ENCODE peak calls at places on chromosomes 2 and 18, in seven cellular contexts. One of them, this sample, is unnamed.

GRCh38 chr2:239626971-239627598 is 226.3 kb upstream of the HDAC4 start:
- DNase-seq in Caki2: no peak
- DNase-seq in adrenal gland: no peak
- DNase-seq in NCI-H446: no peak
- DNase-seq in KBM-7: no peak
- DNase-seq in HepG2: no peak
- DNase-seq in stimulated activated CD4-positive, alpha-beta T cell treated with anti-CD3 and anti-CD28 coated beads, Interleukin-12 subunit alpha, Interleukin-12 subunit beta, amount 100 ng/mL, for 24 hours: no peak
- DNase-seq in this sample: peak

GRCh38 chr18:6406075-6406909 is 8.4 kb downstream of the L3MBTL4 start:
- DNase-seq in Caki2: peak
- DNase-seq in stimulated activated CD4-positive, alpha-beta T cell treated with anti-CD3 and anti-CD28 coated beads, Interleukin-12 subunit alpha, Interleukin-12 subunit beta, amount 100 ng/mL, for 24 hours: no peak
- DNase-seq in KBM-7: no peak
- DNase-seq in NCI-H446: no peak
- DNase-seq in HepG2: peak
- DNase-seq in adrenal gland: peak
- DNase-seq in this sample: peak

GRCh38 chr2:225615514-225615913 is 216.0 kb downstream of the NYAP2 start:
- DNase-seq in HepG2: no peak
- DNase-seq in NCI-H446: no peak
- DNase-seq in Caki2: no peak
- DNase-seq in adrenal gland: no peak
- DNase-seq in KBM-7: no peak
- DNase-seq in stimulated activated CD4-positive, alpha-beta T cell treated with anti-CD3 and anti-CD28 coated beads, Interleukin-12 subunit alpha, Interleukin-12 subunit beta, amount 100 ng/mL, for 24 hours: no peak
- DNase-seq in this sample: no peak

GRCh38 chr18:46470714-46471113 is 186.3 kb downstream of the LOXHD1 start:
- DNase-seq in HepG2: no peak
- DNase-seq in Caki2: no peak
- DNase-seq in NCI-H446: no peak
- DNase-seq in adrenal gland: no peak
- DNase-seq in KBM-7: no peak
- DNase-seq in stimulated activated CD4-positive, alpha-beta T cell treated with anti-CD3 and anti-CD28 coated beads, Interleukin-12 subunit alpha, Interleukin-12 subunit beta, amount 100 ng/mL, for 24 hours: no peak
- DNase-seq in this sample: no peak

GRCh38 chr2:38092196-38092902 is 16.4 kb upstream of the CYP1B1 start:
- DNase-seq in adrenal gland: peak
- DNase-seq in Caki2: no peak
- DNase-seq in stimulated activated CD4-positive, alpha-beta T cell treated with anti-CD3 and anti-CD28 coated beads, Interleukin-12 subunit alpha, Interleukin-12 subunit beta, amount 100 ng/mL, for 24 hours: no peak
- DNase-seq in KBM-7: peak
- DNase-seq in NCI-H446: peak
- DNase-seq in HepG2: no peak
- DNase-seq in this sample: no peak

GRCh38 chr2:45119855-45120254 is 110.6 kb upstream of the SIX2 start:
- DNase-seq in stimulated activated CD4-positive, alpha-beta T cell treated with anti-CD3 and anti-CD28 coated beads, Interleukin-12 subunit alpha, Interleukin-12 subunit beta, amount 100 ng/mL, for 24 hours: no peak
- DNase-seq in HepG2: no peak
- DNase-seq in KBM-7: no peak
- DNase-seq in adrenal gland: no peak
- DNase-seq in NCI-H446: no peak
- DNase-seq in Caki2: peak
- DNase-seq in this sample: no peak

GRCh38 chr2:20634430-20635095 is 16.3 kb downstream of the HS1BP3 start:
- DNase-seq in HepG2: no peak
- DNase-seq in NCI-H446: no peak
- DNase-seq in KBM-7: no peak
- DNase-seq in Caki2: no peak
- DNase-seq in adrenal gland: peak
- DNase-seq in stimulated activated CD4-positive, alpha-beta T cell treated with anti-CD3 and anti-CD28 coated beads, Interleukin-12 subunit alpha, Interleukin-12 subunit beta, amount 100 ng/mL, for 24 hours: no peak
- DNase-seq in this sample: no peak

GRCh38 chr2:68456198-68456597 is 10.9 kb downstream of the FBXO48 start:
- DNase-seq in KBM-7: no peak
- DNase-seq in stimulated activated CD4-positive, alpha-beta T cell treated with anti-CD3 and anti-CD28 coated beads, Interleukin-12 subunit alpha, Interleukin-12 subunit beta, amount 100 ng/mL, for 24 hours: no peak
- DNase-seq in adrenal gland: no peak
- DNase-seq in Caki2: no peak
- DNase-seq in HepG2: no peak
- DNase-seq in NCI-H446: no peak
- DNase-seq in this sample: no peak

GRCh38 chr2:71756280-71756906 is 303.0 kb downstream of the DYSF start:
- DNase-seq in NCI-H446: no peak
- DNase-seq in Caki2: no peak
- DNase-seq in KBM-7: no peak
- DNase-seq in adrenal gland: no peak
- DNase-seq in HepG2: no peak
- DNase-seq in stimulated activated CD4-positive, alpha-beta T cell treated with anti-CD3 and anti-CD28 coated beads, Interleukin-12 subunit alpha, Interleukin-12 subunit beta, amount 100 ng/mL, for 24 hours: no peak
- DNase-seq in this sample: no peak

GRCh38 chr2:105187531-105187930 is 54.0 kb upstream of the GPR45 start:
- DNase-seq in adrenal gland: no peak
- DNase-seq in HepG2: no peak
- DNase-seq in stimulated activated CD4-positive, alpha-beta T cell treated with anti-CD3 and anti-CD28 coated beads, Interleukin-12 subunit alpha, Interleukin-12 subunit beta, amount 100 ng/mL, for 24 hours: no peak
- DNase-seq in Caki2: peak
- DNase-seq in NCI-H446: no peak
- DNase-seq in KBM-7: no peak
- DNase-seq in this sample: no peak

GRCh38 chr18:24397131-24397693 is 412 bp downstream of the OSBPL1A start:
- DNase-seq in stimulated activated CD4-positive, alpha-beta T cell treated with anti-CD3 and anti-CD28 coated beads, Interleukin-12 subunit alpha, Interleukin-12 subunit beta, amount 100 ng/mL, for 24 hours: no peak
- DNase-seq in HepG2: no peak
- DNase-seq in Caki2: peak
- DNase-seq in NCI-H446: peak
- DNase-seq in KBM-7: peak
- DNase-seq in adrenal gland: peak
- DNase-seq in this sample: peak

GRCh38 chr2:164523026-164523425 is 98.3 kb downstream of the GRB14 start:
- DNase-seq in HepG2: no peak
- DNase-seq in Caki2: no peak
- DNase-seq in NCI-H446: no peak
- DNase-seq in adrenal gland: no peak
- DNase-seq in KBM-7: no peak
- DNase-seq in stimulated activated CD4-positive, alpha-beta T cell treated with anti-CD3 and anti-CD28 coated beads, Interleukin-12 subunit alpha, Interleukin-12 subunit beta, amount 100 ng/mL, for 24 hours: no peak
- DNase-seq in this sample: no peak

GRCh38 chr2:189014426-189015138 is 40.4 kb downstream of the COL3A1 start:
- DNase-seq in HepG2: no peak
- DNase-seq in NCI-H446: no peak
- DNase-seq in adrenal gland: no peak
- DNase-seq in Caki2: no peak
- DNase-seq in stimulated activated CD4-positive, alpha-beta T cell treated with anti-CD3 and anti-CD28 coated beads, Interleukin-12 subunit alpha, Interleukin-12 subunit beta, amount 100 ng/mL, for 24 hours: no peak
- DNase-seq in KBM-7: no peak
- DNase-seq in this sample: no peak

GRCh38 chr2:26778076-26778475 is 7.8 kb upstream of the CENPA start:
- DNase-seq in NCI-H446: no peak
- DNase-seq in adrenal gland: no peak
- DNase-seq in KBM-7: no peak
- DNase-seq in Caki2: no peak
- DNase-seq in stimulated activated CD4-positive, alpha-beta T cell treated with anti-CD3 and anti-CD28 coated beads, Interleukin-12 subunit alpha, Interleukin-12 subunit beta, amount 100 ng/mL, for 24 hours: no peak
- DNase-seq in HepG2: no peak
- DNase-seq in this sample: no peak

GRCh38 chr18:79572848-79573451 is 106.7 kb upstream of the CTDP1 start:
- DNase-seq in adrenal gland: no peak
- DNase-seq in stimulated activated CD4-positive, alpha-beta T cell treated with anti-CD3 and anti-CD28 coated beads, Interleukin-12 subunit alpha, Interleukin-12 subunit beta, amount 100 ng/mL, for 24 hours: no peak
- DNase-seq in HepG2: no peak
- DNase-seq in KBM-7: no peak
- DNase-seq in Caki2: no peak
- DNase-seq in NCI-H446: no peak
- DNase-seq in this sample: no peak

GRCh38 chr18:73758446-73758845 is 389.2 kb downstream of the FBXO15 start:
- DNase-seq in adrenal gland: no peak
- DNase-seq in NCI-H446: no peak
- DNase-seq in KBM-7: no peak
- DNase-seq in stimulated activated CD4-positive, alpha-beta T cell treated with anti-CD3 and anti-CD28 coated beads, Interleukin-12 subunit alpha, Interleukin-12 subunit beta, amount 100 ng/mL, for 24 hours: no peak
- DNase-seq in HepG2: no peak
- DNase-seq in Caki2: no peak
- DNase-seq in this sample: no peak

GRCh38 chr2:106062627-106063026 is 131.5 kb downstream of the UXS1 start:
- DNase-seq in NCI-H446: no peak
- DNase-seq in HepG2: no peak
- DNase-seq in KBM-7: no peak
- DNase-seq in adrenal gland: no peak
- DNase-seq in stimulated activated CD4-positive, alpha-beta T cell treated with anti-CD3 and anti-CD28 coated beads, Interleukin-12 subunit alpha, Interleukin-12 subunit beta, amount 100 ng/mL, for 24 hours: no peak
- DNase-seq in Caki2: no peak
- DNase-seq in this sample: no peak

GRCh38 chr2:201887851-201888451 is 81.6 kb downstream of the CDK15 start:
- DNase-seq in HepG2: no peak
- DNase-seq in stimulated activated CD4-positive, alpha-beta T cell treated with anti-CD3 and anti-CD28 coated beads, Interleukin-12 subunit alpha, Interleukin-12 subunit beta, amount 100 ng/mL, for 24 hours: no peak
- DNase-seq in adrenal gland: no peak
- DNase-seq in KBM-7: no peak
- DNase-seq in Caki2: no peak
- DNase-seq in NCI-H446: no peak
- DNase-seq in this sample: no peak

GRCh38 chr2:48545244-48545643 is 15.3 kb downstream of the STON1 start:
- DNase-seq in NCI-H446: no peak
- DNase-seq in stimulated activated CD4-positive, alpha-beta T cell treated with anti-CD3 and anti-CD28 coated beads, Interleukin-12 subunit alpha, Interleukin-12 subunit beta, amount 100 ng/mL, for 24 hours: no peak
- DNase-seq in KBM-7: no peak
- DNase-seq in HepG2: peak
- DNase-seq in adrenal gland: no peak
- DNase-seq in Caki2: no peak
- DNase-seq in this sample: peak

GRCh38 chr18:13392899-13393298 is 174.3 kb downstream of the LDLRAD4 start:
- DNase-seq in KBM-7: no peak
- DNase-seq in NCI-H446: no peak
- DNase-seq in adrenal gland: no peak
- DNase-seq in HepG2: no peak
- DNase-seq in Caki2: no peak
- DNase-seq in stimulated activated CD4-positive, alpha-beta T cell treated with anti-CD3 and anti-CD28 coated beads, Interleukin-12 subunit alpha, Interleukin-12 subunit beta, amount 100 ng/mL, for 24 hours: no peak
- DNase-seq in this sample: no peak

GRCh38 chr2:75570948-75571729 is 10.4 kb upstream of the EVA1A start:
- DNase-seq in Caki2: peak
- DNase-seq in stimulated activated CD4-positive, alpha-beta T cell treated with anti-CD3 and anti-CD28 coated beads, Interleukin-12 subunit alpha, Interleukin-12 subunit beta, amount 100 ng/mL, for 24 hours: no peak
- DNase-seq in HepG2: peak
- DNase-seq in KBM-7: no peak
- DNase-seq in adrenal gland: no peak
- DNase-seq in NCI-H446: peak
- DNase-seq in this sample: no peak

GRCh38 chr18:12021596-12021995 is 40.3 kb downstream of the IMPA2 start:
- DNase-seq in NCI-H446: no peak
- DNase-seq in stimulated activated CD4-positive, alpha-beta T cell treated with anti-CD3 and anti-CD28 coated beads, Interleukin-12 subunit alpha, Interleukin-12 subunit beta, amount 100 ng/mL, for 24 hours: no peak
- DNase-seq in Caki2: no peak
- DNase-seq in KBM-7: no peak
- DNase-seq in adrenal gland: no peak
- DNase-seq in HepG2: no peak
- DNase-seq in this sample: no peak